ENCODE peak calls at places on chromosomes 3 and 15, in ten cellular contexts. One of them, this sample, is unnamed.

GRCh38 chr15:49428392-49429095 is 5.5 kb downstream of the FGF7 start:
- DNase-seq in pancreas: no peak
- DNase-seq in bronchial epithelial cell: no peak
- DNase-seq in cardiac fibroblast: peak; percentile 65
- DNase-seq in left ventricle myocardium inferior: peak; percentile 42
- DNase-seq in keratinocyte: no peak
- DNase-seq in upper lobe of right lung: no peak
- DNase-seq in GM23338: no peak
- DNase-seq in mesendoderm: no peak
- DNase-seq in cardiac muscle cell: peak; percentile 64
- DNase-seq in this sample: no peak

GRCh38 chr3:62703423-62704167 is 171.6 kb downstream of the CADPS start:
- DNase-seq in pancreas: no peak
- DNase-seq in bronchial epithelial cell: no peak
- DNase-seq in cardiac fibroblast: no peak
- DNase-seq in left ventricle myocardium inferior: no peak
- DNase-seq in keratinocyte: no peak
- DNase-seq in upper lobe of right lung: no peak
- DNase-seq in GM23338: no peak
- DNase-seq in mesendoderm: peak; percentile 78
- DNase-seq in cardiac muscle cell: no peak
- DNase-seq in this sample: no peak

GRCh38 chr3:174776636-174777035 is 82.5 kb upstream of the NAALADL2 start:
- DNase-seq in pancreas: no peak
- DNase-seq in bronchial epithelial cell: peak; percentile 44
- DNase-seq in cardiac fibroblast: peak; percentile 73
- DNase-seq in left ventricle myocardium inferior: no peak
- DNase-seq in keratinocyte: no peak
- DNase-seq in upper lobe of right lung: no peak
- DNase-seq in GM23338: no peak
- DNase-seq in mesendoderm: no peak
- DNase-seq in cardiac muscle cell: no peak
- DNase-seq in this sample: no peak

GRCh38 chr15:74376226-74376625 is 8.8 kb upstream of the CYP11A1 start:
- DNase-seq in pancreas: no peak
- DNase-seq in bronchial epithelial cell: no peak
- DNase-seq in cardiac fibroblast: no peak
- DNase-seq in left ventricle myocardium inferior: no peak
- DNase-seq in keratinocyte: no peak
- DNase-seq in upper lobe of right lung: no peak
- DNase-seq in GM23338: no peak
- DNase-seq in mesendoderm: no peak
- DNase-seq in cardiac muscle cell: no peak
- DNase-seq in this sample: peak; percentile 54

GRCh38 chr3:31721709-31722108 is 189.0 kb downstream of the STT3B start:
- DNase-seq in pancreas: no peak
- DNase-seq in bronchial epithelial cell: peak; percentile 37
- DNase-seq in cardiac fibroblast: no peak
- DNase-seq in left ventricle myocardium inferior: no peak
- DNase-seq in keratinocyte: no peak
- DNase-seq in upper lobe of right lung: no peak
- DNase-seq in GM23338: no peak
- DNase-seq in mesendoderm: no peak
- DNase-seq in cardiac muscle cell: no peak
- DNase-seq in this sample: no peak

GRCh38 chr3:105062853-105063252 is 303.9 kb upstream of the ALCAM start:
- DNase-seq in pancreas: no peak
- DNase-seq in bronchial epithelial cell: no peak
- DNase-seq in cardiac fibroblast: no peak
- DNase-seq in left ventricle myocardium inferior: no peak
- DNase-seq in keratinocyte: no peak
- DNase-seq in upper lobe of right lung: no peak
- DNase-seq in GM23338: no peak
- DNase-seq in mesendoderm: no peak
- DNase-seq in cardiac muscle cell: no peak
- DNase-seq in this sample: no peak

GRCh38 chr15:87707076-87707475 is 549.5 kb downstream of the NTRK3 start:
- DNase-seq in pancreas: no peak
- DNase-seq in bronchial epithelial cell: no peak
- DNase-seq in cardiac fibroblast: no peak
- DNase-seq in left ventricle myocardium inferior: no peak
- DNase-seq in keratinocyte: no peak
- DNase-seq in upper lobe of right lung: no peak
- DNase-seq in GM23338: no peak
- DNase-seq in mesendoderm: no peak
- DNase-seq in cardiac muscle cell: no peak
- DNase-seq in this sample: no peak

GRCh38 chr3:122646146-122646988 is 34.3 kb upstream of the PARP14 start:
- DNase-seq in pancreas: no peak
- DNase-seq in bronchial epithelial cell: no peak
- DNase-seq in cardiac fibroblast: no peak
- DNase-seq in left ventricle myocardium inferior: no peak
- DNase-seq in keratinocyte: no peak
- DNase-seq in upper lobe of right lung: no peak
- DNase-seq in GM23338: no peak
- DNase-seq in mesendoderm: no peak
- DNase-seq in cardiac muscle cell: peak; percentile 19
- DNase-seq in this sample: no peak

GRCh38 chr3:135226057-135226456 is 431.0 kb downstream of the EPHB1 start:
- DNase-seq in pancreas: no peak
- DNase-seq in bronchial epithelial cell: no peak
- DNase-seq in cardiac fibroblast: no peak
- DNase-seq in left ventricle myocardium inferior: no peak
- DNase-seq in keratinocyte: no peak
- DNase-seq in upper lobe of right lung: no peak
- DNase-seq in GM23338: no peak
- DNase-seq in mesendoderm: no peak
- DNase-seq in cardiac muscle cell: no peak
- DNase-seq in this sample: no peak

GRCh38 chr15:83285284-83285978 is 967 bp upstream of the BNC1 start:
- DNase-seq in pancreas: no peak
- DNase-seq in bronchial epithelial cell: no peak
- DNase-seq in cardiac fibroblast: no peak
- DNase-seq in left ventricle myocardium inferior: no peak
- DNase-seq in keratinocyte: no peak
- DNase-seq in upper lobe of right lung: no peak
- DNase-seq in GM23338: peak; percentile 49
- DNase-seq in mesendoderm: peak; percentile 21
- DNase-seq in cardiac muscle cell: no peak
- DNase-seq in this sample: no peak

GRCh38 chr15:83282859-83283812 is 1.3 kb downstream of the BNC1 start:
- DNase-seq in pancreas: peak; percentile 68
- DNase-seq in bronchial epithelial cell: no peak
- DNase-seq in cardiac fibroblast: peak; percentile 49
- DNase-seq in left ventricle myocardium inferior: peak; percentile 30
- DNase-seq in keratinocyte: no peak
- DNase-seq in upper lobe of right lung: no peak
- DNase-seq in GM23338: peak; percentile 71
- DNase-seq in mesendoderm: peak; percentile 66
- DNase-seq in cardiac muscle cell: peak; percentile 68
- DNase-seq in this sample: no peak

GRCh38 chr15:83285979-83286553 is 1.6 kb upstream of the BNC1 start:
- DNase-seq in pancreas: no peak
- DNase-seq in bronchial epithelial cell: peak; percentile 81
- DNase-seq in cardiac fibroblast: peak; percentile 73
- DNase-seq in left ventricle myocardium inferior: no peak
- DNase-seq in keratinocyte: peak; percentile 86
- DNase-seq in upper lobe of right lung: no peak
- DNase-seq in GM23338: no peak
- DNase-seq in mesendoderm: peak; percentile 95
- DNase-seq in cardiac muscle cell: peak; percentile 74
- DNase-seq in this sample: no peak

GRCh38 chr15:83283813-83284562 is 476 bp downstream of the BNC1 start:
- DNase-seq in pancreas: peak; percentile 55
- DNase-seq in bronchial epithelial cell: no peak
- DNase-seq in cardiac fibroblast: peak; percentile 52
- DNase-seq in left ventricle myocardium inferior: no peak
- DNase-seq in keratinocyte: no peak
- DNase-seq in upper lobe of right lung: no peak
- DNase-seq in GM23338: peak; percentile 42
- DNase-seq in mesendoderm: peak; percentile 13
- DNase-seq in cardiac muscle cell: peak; percentile 47
- DNase-seq in this sample: no peak

DNA sequence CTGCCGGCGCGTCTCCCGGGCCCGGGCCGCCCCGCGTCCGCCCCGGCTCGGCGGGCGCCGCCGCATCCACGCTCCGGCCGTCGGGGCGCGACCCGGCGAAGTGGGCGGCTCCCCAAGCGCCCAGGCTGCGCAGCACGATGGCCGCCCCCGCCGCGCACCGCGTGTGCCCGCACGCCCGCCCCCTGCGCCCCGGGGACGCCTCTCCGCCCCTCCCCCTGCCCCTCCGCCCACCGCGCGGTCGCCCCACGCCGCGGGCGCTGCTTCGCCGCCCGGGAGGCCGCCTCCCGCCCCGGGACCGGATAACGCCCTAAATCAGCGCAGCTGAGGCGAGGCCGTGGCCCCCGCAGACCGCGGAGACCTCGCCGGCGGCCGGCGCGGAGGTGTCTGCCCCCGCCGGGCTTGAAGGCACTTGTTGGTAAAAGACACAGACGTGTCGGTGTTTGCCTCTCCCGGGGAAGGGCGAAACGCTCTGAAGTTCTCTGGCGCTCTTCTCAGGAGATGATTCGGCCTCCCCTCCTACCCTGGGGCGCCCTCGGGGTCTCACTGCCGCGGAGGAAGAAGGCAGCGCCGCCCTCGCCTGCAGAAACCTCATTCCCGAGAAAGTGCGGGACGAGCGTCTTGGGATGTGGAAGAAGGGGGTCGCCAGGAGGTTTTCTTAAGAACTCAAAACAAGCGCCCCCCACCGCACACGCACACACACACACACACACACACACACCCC is at the start of gene BNC1:
- DNase-seq in pancreas: no peak
- DNase-seq in bronchial epithelial cell: peak; percentile 74
- DNase-seq in cardiac fibroblast: no peak
- DNase-seq in left ventricle myocardium inferior: no peak
- DNase-seq in keratinocyte: no peak
- DNase-seq in upper lobe of right lung: no peak
- DNase-seq in GM23338: peak; percentile 65
- DNase-seq in mesendoderm: peak; percentile 52
- DNase-seq in cardiac muscle cell: peak; percentile 43
- DNase-seq in this sample: no peak
- H3K4me3 ChIP-seq in pancreas: peak within 1 kb of the TSS; percentile 24
- H3K4me3 ChIP-seq in bronchial epithelial cell: peak within 1 kb of the TSS; percentile 73
- H3K4me3 ChIP-seq in cardiac fibroblast: peak within 1 kb of the TSS; percentile 66
- H3K4me3 ChIP-seq in left ventricle myocardium inferior: peak within 1 kb of the TSS; percentile 69
- H3K4me3 ChIP-seq in keratinocyte: peak within 1 kb of the TSS; percentile 90
- H3K4me3 ChIP-seq in upper lobe of right lung: peak within 1 kb of the TSS; percentile 44
- H3K4me3 ChIP-seq in GM23338: peak within 1 kb of the TSS; percentile 75
- H3K4me3 ChIP-seq in mesendoderm: peak within 1 kb of the TSS; percentile 61
- H3K4me3 ChIP-seq in cardiac muscle cell: peak within 1 kb of the TSS; percentile 38
- H3K4me3 ChIP-seq in this sample: peak within 1 kb of the TSS; percentile 35

DNA sequence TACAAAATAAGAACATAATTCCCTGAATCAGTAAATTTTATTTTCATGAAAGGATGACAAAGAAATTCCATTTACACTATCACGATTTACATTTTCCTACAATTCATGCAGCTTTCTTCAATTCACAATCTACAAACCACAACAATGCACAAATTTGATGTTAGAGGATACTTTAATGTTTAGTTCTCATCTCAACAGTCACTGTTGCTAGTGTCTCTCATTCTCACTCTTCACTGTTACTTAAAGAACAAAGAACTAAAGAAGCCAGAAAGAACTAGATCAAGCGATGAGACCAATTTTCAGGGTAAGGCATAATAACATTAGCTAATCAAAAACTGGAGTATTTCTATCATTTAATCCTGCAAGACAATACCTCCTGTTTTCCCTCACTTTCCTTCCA is 73.5 kb downstream of the TBL1XR1 start:
- DNase-seq in pancreas: no peak
- DNase-seq in bronchial epithelial cell: no peak
- DNase-seq in cardiac fibroblast: no peak
- DNase-seq in left ventricle myocardium inferior: no peak
- DNase-seq in keratinocyte: no peak
- DNase-seq in upper lobe of right lung: no peak
- DNase-seq in GM23338: no peak
- DNase-seq in mesendoderm: no peak
- DNase-seq in cardiac muscle cell: no peak
- DNase-seq in this sample: no peak
- H3K4me3 ChIP-seq in pancreas: no peak overlapping the region
- H3K4me3 ChIP-seq in bronchial epithelial cell: no peak overlapping the region
- H3K4me3 ChIP-seq in cardiac fibroblast: no peak overlapping the region
- H3K4me3 ChIP-seq in left ventricle myocardium inferior: no peak overlapping the region
- H3K4me3 ChIP-seq in keratinocyte: no peak overlapping the region
- H3K4me3 ChIP-seq in upper lobe of right lung: no peak overlapping the region
- H3K4me3 ChIP-seq in GM23338: no peak overlapping the region
- H3K4me3 ChIP-seq in mesendoderm: no peak overlapping the region
- H3K4me3 ChIP-seq in cardiac muscle cell: no peak overlapping the region
- H3K4me3 ChIP-seq in this sample: no peak overlapping the region

GRCh38 chr3:4750306-4751056 is 228.8 kb upstream of the BHLHE40 start:
- DNase-seq in pancreas: no peak
- DNase-seq in bronchial epithelial cell: peak; percentile 68
- DNase-seq in cardiac fibroblast: peak; percentile 46
- DNase-seq in left ventricle myocardium inferior: no peak
- DNase-seq in keratinocyte: no peak
- DNase-seq in upper lobe of right lung: no peak
- DNase-seq in GM23338: no peak
- DNase-seq in mesendoderm: peak; percentile 46
- DNase-seq in cardiac muscle cell: no peak
- DNase-seq in this sample: peak; percentile 81
- H3K4me3 ChIP-seq in pancreas: no peak overlapping the region
- H3K4me3 ChIP-seq in bronchial epithelial cell: no peak overlapping the region
- H3K4me3 ChIP-seq in cardiac fibroblast: no peak overlapping the region
- H3K4me3 ChIP-seq in left ventricle myocardium inferior: peak overlapping the region; percentile 35
- H3K4me3 ChIP-seq in keratinocyte: no peak overlapping the region
- H3K4me3 ChIP-seq in upper lobe of right lung: no peak overlapping the region
- H3K4me3 ChIP-seq in GM23338: no peak overlapping the region
- H3K4me3 ChIP-seq in mesendoderm: no peak overlapping the region
- H3K4me3 ChIP-seq in cardiac muscle cell: no peak overlapping the region
- H3K4me3 ChIP-seq in this sample: no peak overlapping the region

DNA sequence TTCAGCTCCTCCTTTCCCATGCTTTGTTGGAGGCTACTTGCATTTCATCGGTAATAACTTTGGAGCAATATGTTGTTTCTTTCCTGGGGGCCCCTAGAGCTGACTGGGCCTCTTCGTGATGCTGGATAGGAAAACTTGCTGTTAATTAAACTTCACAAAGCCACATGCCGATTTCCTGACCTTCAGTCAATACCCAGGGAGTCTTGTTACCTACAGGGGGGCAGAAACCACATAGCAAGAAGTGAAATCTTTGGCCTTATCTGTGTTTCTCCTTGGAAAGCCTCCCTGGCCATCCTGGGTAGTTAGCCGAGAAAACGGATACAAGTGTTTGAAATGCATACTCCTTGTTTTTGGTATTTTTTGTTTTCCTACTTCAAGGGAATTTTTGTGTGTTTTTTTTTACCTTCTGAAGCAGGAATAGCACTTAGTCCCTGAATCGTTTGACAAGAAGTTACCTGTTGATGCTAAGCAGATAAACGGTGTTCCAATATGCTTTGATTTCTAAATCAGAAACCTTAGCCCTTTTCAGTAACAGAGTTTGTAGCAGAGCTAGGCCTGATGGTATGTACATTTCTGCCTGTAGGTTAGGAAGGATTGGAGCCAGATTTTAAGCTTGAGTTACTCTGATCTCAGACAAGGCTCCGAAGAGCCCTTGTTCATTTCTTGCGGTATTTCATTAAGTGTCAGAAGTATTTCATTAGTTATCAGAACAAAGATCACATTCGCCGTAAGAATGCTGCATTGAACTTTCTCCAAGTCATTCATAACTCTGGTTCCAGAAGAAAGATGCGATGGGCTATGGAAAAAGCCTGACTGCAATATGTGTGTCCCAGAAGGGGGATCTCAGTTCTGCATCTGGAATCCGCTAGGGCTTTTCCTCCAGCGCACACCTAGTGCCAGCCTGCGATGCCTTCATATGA is 111.5 kb downstream of the THSD4 start:
- DNase-seq in pancreas: no peak
- DNase-seq in bronchial epithelial cell: no peak
- DNase-seq in cardiac fibroblast: no peak
- DNase-seq in left ventricle myocardium inferior: no peak
- DNase-seq in keratinocyte: no peak
- DNase-seq in upper lobe of right lung: no peak
- DNase-seq in GM23338: no peak
- DNase-seq in mesendoderm: peak; percentile 58
- DNase-seq in cardiac muscle cell: no peak
- DNase-seq in this sample: no peak
- H3K4me3 ChIP-seq in pancreas: no peak overlapping the region
- H3K4me3 ChIP-seq in bronchial epithelial cell: no peak overlapping the region
- H3K4me3 ChIP-seq in cardiac fibroblast: no peak overlapping the region
- H3K4me3 ChIP-seq in left ventricle myocardium inferior: no peak overlapping the region
- H3K4me3 ChIP-seq in keratinocyte: no peak overlapping the region
- H3K4me3 ChIP-seq in upper lobe of right lung: no peak overlapping the region
- H3K4me3 ChIP-seq in GM23338: no peak overlapping the region
- H3K4me3 ChIP-seq in mesendoderm: no peak overlapping the region
- H3K4me3 ChIP-seq in cardiac muscle cell: no peak overlapping the region
- H3K4me3 ChIP-seq in this sample: no peak overlapping the region

This sample was measured in sigmoid colon.